ENCODE peak calls at places on chromosomes 12 and 14, in nine cellular contexts. One of them, this sample, is unnamed.

GRCh38 chr14:54676822-54677708 is 110.1 kb downstream of the SAMD4A start:
- DNase-seq in thoracic aorta: no peak
- DNase-seq in AG04449: peak
- DNase-seq in fibroblast of mammary gland: peak
- DNase-seq in brain microvascular endothelial cell: peak
- DNase-seq in CD4-positive, alpha-beta T cell: no peak
- DNase-seq in body of pancreas: no peak
- DNase-seq in cardiac muscle cell: no peak
- DNase-seq in B cell: no peak
- DNase-seq in this sample: no peak

GRCh38 chr12:79326663-79327062 is 364.1 kb downstream of the PAWR start:
- DNase-seq in thoracic aorta: no peak
- DNase-seq in AG04449: no peak
- DNase-seq in fibroblast of mammary gland: no peak
- DNase-seq in brain microvascular endothelial cell: no peak
- DNase-seq in CD4-positive, alpha-beta T cell: no peak
- DNase-seq in body of pancreas: no peak
- DNase-seq in cardiac muscle cell: no peak
- DNase-seq in B cell: no peak
- DNase-seq in this sample: no peak

GRCh38 chr14:102528441-102529170 is 19.0 kb upstream of the ANKRD9 start:
- DNase-seq in thoracic aorta: no peak
- DNase-seq in AG04449: no peak
- DNase-seq in fibroblast of mammary gland: no peak
- DNase-seq in brain microvascular endothelial cell: no peak
- DNase-seq in CD4-positive, alpha-beta T cell: no peak
- DNase-seq in body of pancreas: no peak
- DNase-seq in cardiac muscle cell: no peak
- DNase-seq in B cell: no peak
- DNase-seq in this sample: no peak

GRCh38 chr12:120979862-120980696 is 1.7 kb downstream of the HNF1A start:
- DNase-seq in thoracic aorta: no peak
- DNase-seq in AG04449: no peak
- DNase-seq in fibroblast of mammary gland: no peak
- DNase-seq in brain microvascular endothelial cell: no peak
- DNase-seq in CD4-positive, alpha-beta T cell: no peak
- DNase-seq in body of pancreas: no peak
- DNase-seq in cardiac muscle cell: peak
- DNase-seq in B cell: no peak
- DNase-seq in this sample: peak

GRCh38 chr12:15880721-15881120 is 1.5 kb upstream of the STRAP start:
- DNase-seq in thoracic aorta: no peak
- DNase-seq in AG04449: no peak
- DNase-seq in fibroblast of mammary gland: no peak
- DNase-seq in brain microvascular endothelial cell: no peak
- DNase-seq in CD4-positive, alpha-beta T cell: no peak
- DNase-seq in body of pancreas: no peak
- DNase-seq in cardiac muscle cell: no peak
- DNase-seq in B cell: no peak
- DNase-seq in this sample: no peak

GRCh38 chr12:49026678-49027480 is 8.3 kb upstream of the PRKAG1 start:
- DNase-seq in thoracic aorta: no peak
- DNase-seq in AG04449: no peak
- DNase-seq in fibroblast of mammary gland: no peak
- DNase-seq in brain microvascular endothelial cell: no peak
- DNase-seq in CD4-positive, alpha-beta T cell: no peak
- DNase-seq in body of pancreas: no peak
- DNase-seq in cardiac muscle cell: no peak
- DNase-seq in B cell: peak
- DNase-seq in this sample: no peak

GRCh38 chr14:91232052-91232451 is 12.5 kb downstream of the GPR68 start:
- DNase-seq in thoracic aorta: no peak
- DNase-seq in AG04449: no peak
- DNase-seq in fibroblast of mammary gland: no peak
- DNase-seq in brain microvascular endothelial cell: no peak
- DNase-seq in CD4-positive, alpha-beta T cell: no peak
- DNase-seq in body of pancreas: no peak
- DNase-seq in cardiac muscle cell: no peak
- DNase-seq in B cell: no peak
- DNase-seq in this sample: no peak

GRCh38 chr14:79543966-79544365 is 667.3 kb downstream of the DIO2 start:
- DNase-seq in thoracic aorta: no peak
- DNase-seq in AG04449: no peak
- DNase-seq in fibroblast of mammary gland: peak
- DNase-seq in brain microvascular endothelial cell: peak
- DNase-seq in CD4-positive, alpha-beta T cell: no peak
- DNase-seq in body of pancreas: no peak
- DNase-seq in cardiac muscle cell: peak
- DNase-seq in B cell: no peak
- DNase-seq in this sample: no peak

GRCh38 chr14:100714205-100714781 is 12.4 kb upstream of the DLK1 start:
- DNase-seq in thoracic aorta: no peak
- DNase-seq in AG04449: no peak
- DNase-seq in fibroblast of mammary gland: no peak
- DNase-seq in brain microvascular endothelial cell: no peak
- DNase-seq in CD4-positive, alpha-beta T cell: no peak
- DNase-seq in body of pancreas: no peak
- DNase-seq in cardiac muscle cell: no peak
- DNase-seq in B cell: no peak
- DNase-seq in this sample: no peak

GRCh38 chr14:50620341-50620740 is 47.8 kb downstream of the SAV1 start:
- DNase-seq in thoracic aorta: no peak
- DNase-seq in AG04449: no peak
- DNase-seq in fibroblast of mammary gland: peak
- DNase-seq in brain microvascular endothelial cell: peak
- DNase-seq in CD4-positive, alpha-beta T cell: no peak
- DNase-seq in body of pancreas: no peak
- DNase-seq in cardiac muscle cell: no peak
- DNase-seq in B cell: no peak
- DNase-seq in this sample: no peak

GRCh38 chr12:82937151-82937550 is 250.4 kb downstream of the TMTC2 start:
- DNase-seq in thoracic aorta: no peak
- DNase-seq in AG04449: no peak
- DNase-seq in fibroblast of mammary gland: peak
- DNase-seq in brain microvascular endothelial cell: no peak
- DNase-seq in CD4-positive, alpha-beta T cell: no peak
- DNase-seq in body of pancreas: no peak
- DNase-seq in cardiac muscle cell: no peak
- DNase-seq in B cell: no peak
- DNase-seq in this sample: no peak

GRCh38 chr12:76568130-76568529 is 8.6 kb upstream of the OSBPL8 start:
- DNase-seq in thoracic aorta: no peak
- DNase-seq in AG04449: no peak
- DNase-seq in fibroblast of mammary gland: no peak
- DNase-seq in brain microvascular endothelial cell: no peak
- DNase-seq in CD4-positive, alpha-beta T cell: no peak
- DNase-seq in body of pancreas: no peak
- DNase-seq in cardiac muscle cell: no peak
- DNase-seq in B cell: no peak
- DNase-seq in this sample: no peak

GRCh38 chr12:62834406-62834805 is 100.5 kb downstream of the PPM1H start:
- DNase-seq in thoracic aorta: no peak
- DNase-seq in AG04449: no peak
- DNase-seq in fibroblast of mammary gland: no peak
- DNase-seq in brain microvascular endothelial cell: no peak
- DNase-seq in CD4-positive, alpha-beta T cell: no peak
- DNase-seq in body of pancreas: no peak
- DNase-seq in cardiac muscle cell: no peak
- DNase-seq in B cell: no peak
- DNase-seq in this sample: no peak

GRCh38 chr12:46659844-46660243 is 166.0 kb downstream of the SLC38A4 start:
- DNase-seq in thoracic aorta: no peak
- DNase-seq in AG04449: no peak
- DNase-seq in fibroblast of mammary gland: peak
- DNase-seq in brain microvascular endothelial cell: peak
- DNase-seq in CD4-positive, alpha-beta T cell: no peak
- DNase-seq in body of pancreas: no peak
- DNase-seq in cardiac muscle cell: no peak
- DNase-seq in B cell: no peak
- DNase-seq in this sample: no peak

GRCh38 chr14:49755378-49755777 is 12.6 kb upstream of the KLHDC2 start:
- DNase-seq in thoracic aorta: no peak
- DNase-seq in AG04449: no peak
- DNase-seq in fibroblast of mammary gland: no peak
- DNase-seq in brain microvascular endothelial cell: no peak
- DNase-seq in CD4-positive, alpha-beta T cell: no peak
- DNase-seq in body of pancreas: no peak
- DNase-seq in cardiac muscle cell: no peak
- DNase-seq in B cell: no peak
- DNase-seq in this sample: no peak

GRCh38 chr14:99538733-99539132 is 57.5 kb downstream of the CCNK start:
- DNase-seq in thoracic aorta: no peak
- DNase-seq in AG04449: no peak
- DNase-seq in fibroblast of mammary gland: no peak
- DNase-seq in brain microvascular endothelial cell: no peak
- DNase-seq in CD4-positive, alpha-beta T cell: no peak
- DNase-seq in body of pancreas: no peak
- DNase-seq in cardiac muscle cell: no peak
- DNase-seq in B cell: no peak
- DNase-seq in this sample: no peak
- TF ChIP-seq CTCF in thoracic aorta: no peak
- TF ChIP-seq CTCF in AG04449: no peak
- TF ChIP-seq CTCF in fibroblast of mammary gland: no peak
- TF ChIP-seq CTCF in brain microvascular endothelial cell: no peak
- TF ChIP-seq CTCF in CD4-positive, alpha-beta T cell: no peak
- TF ChIP-seq CTCF in body of pancreas: no peak
- TF ChIP-seq CTCF in cardiac muscle cell: no peak
- TF ChIP-seq CTCF in B cell: no peak
- TF ChIP-seq CTCF in this sample: no peak

GRCh38 chr12:104733717-104734175 is 224.3 kb downstream of the SLC41A2 start:
- DNase-seq in thoracic aorta: no peak
- DNase-seq in AG04449: no peak
- DNase-seq in fibroblast of mammary gland: no peak
- DNase-seq in brain microvascular endothelial cell: no peak
- DNase-seq in CD4-positive, alpha-beta T cell: no peak
- DNase-seq in body of pancreas: peak
- DNase-seq in cardiac muscle cell: no peak
- DNase-seq in B cell: no peak
- DNase-seq in this sample: no peak
- TF ChIP-seq CTCF in thoracic aorta: peak
- TF ChIP-seq CTCF in AG04449: no peak
- TF ChIP-seq CTCF in fibroblast of mammary gland: no peak
- TF ChIP-seq CTCF in brain microvascular endothelial cell: peak
- TF ChIP-seq CTCF in CD4-positive, alpha-beta T cell: no peak
- TF ChIP-seq CTCF in body of pancreas: no peak
- TF ChIP-seq CTCF in cardiac muscle cell: peak
- TF ChIP-seq CTCF in B cell: peak
- TF ChIP-seq CTCF in this sample: no peak

DNA sequence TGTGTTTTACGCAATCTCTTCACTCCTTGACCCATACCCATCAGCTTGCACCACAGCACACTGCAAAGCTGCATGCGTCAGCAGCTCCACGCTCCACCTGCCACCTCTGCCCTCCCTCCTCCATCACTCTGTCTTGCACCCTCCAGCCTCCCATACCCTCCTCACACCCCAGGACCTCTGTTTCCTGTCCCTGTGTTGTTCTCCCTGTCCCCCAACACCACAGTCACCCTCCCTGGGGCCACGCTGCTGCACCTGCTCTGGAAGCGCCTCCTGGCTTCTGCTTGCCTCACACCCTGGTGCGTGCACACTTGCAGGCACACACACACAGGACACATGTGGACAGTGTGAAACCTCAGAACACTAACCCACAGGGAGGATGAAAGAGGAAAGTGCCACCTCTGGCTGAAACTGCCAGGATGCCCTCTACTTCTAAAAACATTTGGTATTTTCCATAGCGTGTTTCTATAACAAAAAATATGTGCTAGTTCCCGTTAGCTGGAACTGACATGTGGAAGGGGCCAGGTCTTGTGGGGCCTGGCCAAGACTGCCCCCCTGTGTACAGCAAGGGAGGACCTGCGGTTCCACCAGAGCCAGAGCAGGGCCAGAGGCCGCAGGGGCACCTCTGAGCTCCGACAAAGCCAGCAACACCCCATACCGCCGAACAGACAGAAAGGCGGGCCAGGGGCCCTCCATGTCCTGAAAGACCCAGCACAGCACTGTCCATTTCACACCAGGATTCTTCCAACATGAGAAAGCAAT is 10.0 kb downstream of the BRF1 start:
- DNase-seq in thoracic aorta: no peak
- DNase-seq in AG04449: no peak
- DNase-seq in fibroblast of mammary gland: no peak
- DNase-seq in brain microvascular endothelial cell: no peak
- DNase-seq in CD4-positive, alpha-beta T cell: no peak
- DNase-seq in body of pancreas: no peak
- DNase-seq in cardiac muscle cell: no peak
- DNase-seq in B cell: peak
- DNase-seq in this sample: no peak
- TF ChIP-seq CTCF in thoracic aorta: no peak
- TF ChIP-seq CTCF in AG04449: no peak
- TF ChIP-seq CTCF in fibroblast of mammary gland: no peak
- TF ChIP-seq CTCF in brain microvascular endothelial cell: peak
- TF ChIP-seq CTCF in CD4-positive, alpha-beta T cell: no peak
- TF ChIP-seq CTCF in body of pancreas: no peak
- TF ChIP-seq CTCF in cardiac muscle cell: no peak
- TF ChIP-seq CTCF in B cell: no peak
- TF ChIP-seq CTCF in this sample: no peak

DNA sequence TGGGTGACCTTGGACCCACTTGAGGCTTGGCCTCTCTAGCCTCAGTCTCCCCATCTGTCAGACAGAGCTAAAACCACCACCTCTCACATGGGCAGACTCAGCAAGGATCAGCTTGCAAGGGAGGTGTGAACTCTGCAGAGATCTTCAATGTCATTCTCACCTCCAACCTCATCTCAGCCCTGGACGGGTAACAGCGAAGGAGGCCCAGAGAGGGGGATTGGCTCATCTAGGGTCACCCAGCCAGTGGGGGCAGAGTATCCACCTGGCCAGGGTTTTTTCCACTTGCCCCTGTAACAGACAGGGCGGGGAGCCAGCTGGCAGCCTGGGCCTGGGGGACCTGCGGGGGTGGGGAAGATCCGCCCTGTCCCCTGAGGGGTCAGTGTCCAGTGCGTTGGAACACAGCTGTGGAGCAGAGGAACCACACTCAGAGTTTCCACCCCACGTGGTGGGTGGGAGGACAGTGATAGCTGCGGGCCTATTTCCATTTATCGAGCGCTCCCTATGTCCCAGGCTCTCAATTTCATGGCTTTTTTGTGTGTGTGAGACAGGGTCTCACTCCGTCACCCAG is 27.4 kb downstream of the DTX1 start:
- DNase-seq in thoracic aorta: no peak
- DNase-seq in AG04449: no peak
- DNase-seq in fibroblast of mammary gland: no peak
- DNase-seq in brain microvascular endothelial cell: no peak
- DNase-seq in CD4-positive, alpha-beta T cell: no peak
- DNase-seq in body of pancreas: no peak
- DNase-seq in cardiac muscle cell: no peak
- DNase-seq in B cell: no peak
- DNase-seq in this sample: no peak
- TF ChIP-seq CTCF in thoracic aorta: no peak
- TF ChIP-seq CTCF in AG04449: no peak
- TF ChIP-seq CTCF in fibroblast of mammary gland: no peak
- TF ChIP-seq CTCF in brain microvascular endothelial cell: no peak
- TF ChIP-seq CTCF in CD4-positive, alpha-beta T cell: no peak
- TF ChIP-seq CTCF in body of pancreas: no peak
- TF ChIP-seq CTCF in cardiac muscle cell: no peak
- TF ChIP-seq CTCF in B cell: no peak
- TF ChIP-seq CTCF in this sample: no peak

This sample was measured in progenitor cell of endocrine pancreas.